ENCODE peak calls at places on chromosomes 3 and 15, in six cellular contexts. One of them, this sample, is unnamed.
A peak's percentile ranks its signal among the peaks of the same experiment; 100 is the strongest.

GRCh38 chr3:39122811-39123210 is 15.3 kb downstream of the TTC21A start:
- DNase-seq in ovary: no peak
- DNase-seq in GM13977: no peak
- DNase-seq in bronchial epithelial cell: no peak
- DNase-seq in IMR-90: no peak
- DNase-seq in OCI-LY7: peak; percentile 80
- DNase-seq in this sample: no peak

GRCh38 chr15:52021128-52021671 is 2.2 kb downstream of the MAPK6 start:
- DNase-seq in ovary: no peak
- DNase-seq in GM13977: peak; percentile 86
- DNase-seq in bronchial epithelial cell: peak; percentile 94
- DNase-seq in IMR-90: peak; percentile 97
- DNase-seq in OCI-LY7: peak; percentile 61
- DNase-seq in this sample: peak; percentile 47

GRCh38 chr15:57172925-57173324 is 203.4 kb upstream of the CGNL1 start:
- DNase-seq in ovary: no peak
- DNase-seq in GM13977: no peak
- DNase-seq in bronchial epithelial cell: no peak
- DNase-seq in IMR-90: peak; percentile 49
- DNase-seq in OCI-LY7: no peak
- DNase-seq in this sample: no peak

GRCh38 chr3:43296565-43296964 is 10.2 kb downstream of the SNRK start:
- DNase-seq in ovary: no peak
- DNase-seq in GM13977: no peak
- DNase-seq in bronchial epithelial cell: peak; percentile 49
- DNase-seq in IMR-90: peak; percentile 23
- DNase-seq in OCI-LY7: peak; percentile 58
- DNase-seq in this sample: peak; percentile 46

GRCh38 chr15:28033443-28033842 is 65.7 kb downstream of the OCA2 start:
- DNase-seq in ovary: no peak
- DNase-seq in GM13977: no peak
- DNase-seq in bronchial epithelial cell: no peak
- DNase-seq in IMR-90: no peak
- DNase-seq in OCI-LY7: no peak
- DNase-seq in this sample: no peak

GRCh38 chr15:42549052-42549491 is 434 bp downstream of the HAUS2 start:
- DNase-seq in ovary: no peak
- DNase-seq in GM13977: peak; percentile 52
- DNase-seq in bronchial epithelial cell: peak; percentile 35
- DNase-seq in IMR-90: peak; percentile 12
- DNase-seq in OCI-LY7: peak; percentile 76
- DNase-seq in this sample: peak; percentile 16

GRCh38 chr3:40583691-40584090 is 58.9 kb downstream of the ZNF621 start:
- DNase-seq in ovary: no peak
- DNase-seq in GM13977: no peak
- DNase-seq in bronchial epithelial cell: no peak
- DNase-seq in IMR-90: no peak
- DNase-seq in OCI-LY7: no peak
- DNase-seq in this sample: no peak

GRCh38 chr3:195591852-195592251 is 8.1 kb upstream of the APOD start:
- DNase-seq in ovary: no peak
- DNase-seq in GM13977: no peak
- DNase-seq in bronchial epithelial cell: no peak
- DNase-seq in IMR-90: no peak
- DNase-seq in OCI-LY7: no peak
- DNase-seq in this sample: no peak

GRCh38 chr3:176939022-176939817 is 258.1 kb downstream of the TBL1XR1 start:
- DNase-seq in ovary: no peak
- DNase-seq in GM13977: peak; percentile 71
- DNase-seq in bronchial epithelial cell: peak; percentile 78
- DNase-seq in IMR-90: peak; percentile 86
- DNase-seq in OCI-LY7: peak; percentile 79
- DNase-seq in this sample: peak; percentile 10

GRCh38 chr3:98561727-98562521 is 30.1 kb downstream of the GPR15 start:
- DNase-seq in ovary: no peak
- DNase-seq in GM13977: no peak
- DNase-seq in bronchial epithelial cell: peak; percentile 56
- DNase-seq in IMR-90: peak; percentile 12
- DNase-seq in OCI-LY7: no peak
- DNase-seq in this sample: no peak

GRCh38 chr3:191257286-191257685 is 58.2 kb downstream of the OSTN start:
- DNase-seq in ovary: no peak
- DNase-seq in GM13977: no peak
- DNase-seq in bronchial epithelial cell: no peak
- DNase-seq in IMR-90: no peak
- DNase-seq in OCI-LY7: no peak
- DNase-seq in this sample: no peak

GRCh38 chr3:105369501-105370371 is 3.0 kb downstream of the ALCAM start:
- DNase-seq in ovary: peak; percentile 86
- DNase-seq in GM13977: no peak
- DNase-seq in bronchial epithelial cell: peak; percentile 67
- DNase-seq in IMR-90: peak; percentile 73
- DNase-seq in OCI-LY7: peak; percentile 81
- DNase-seq in this sample: peak; percentile 74

GRCh38 chr15:51708013-51708412 is 26.7 kb downstream of the SCG3 start:
- DNase-seq in ovary: no peak
- DNase-seq in GM13977: no peak
- DNase-seq in bronchial epithelial cell: no peak
- DNase-seq in IMR-90: no peak
- DNase-seq in OCI-LY7: no peak
- DNase-seq in this sample: no peak

GRCh38 chr3:136277115-136277514 is 27.0 kb downstream of the PCCB start:
- DNase-seq in ovary: no peak
- DNase-seq in GM13977: no peak
- DNase-seq in bronchial epithelial cell: no peak
- DNase-seq in IMR-90: no peak
- DNase-seq in OCI-LY7: no peak
- DNase-seq in this sample: no peak

GRCh38 chr3:134366928-134367352 is 7.3 kb downstream of the AMOTL2 start:
- DNase-seq in ovary: no peak
- DNase-seq in GM13977: no peak
- DNase-seq in bronchial epithelial cell: no peak
- DNase-seq in IMR-90: no peak
- DNase-seq in OCI-LY7: no peak
- DNase-seq in this sample: no peak

GRCh38 chr3:190552969-190553759 is 39.3 kb downstream of the IL1RAP start:
- DNase-seq in ovary: no peak
- DNase-seq in GM13977: no peak
- DNase-seq in bronchial epithelial cell: no peak
- DNase-seq in IMR-90: no peak
- DNase-seq in OCI-LY7: no peak
- DNase-seq in this sample: no peak

GRCh38 chr3:127175272-127175671 is 17.7 kb upstream of the PRR23E start:
- DNase-seq in ovary: peak; percentile 5
- DNase-seq in GM13977: no peak
- DNase-seq in bronchial epithelial cell: peak; percentile 26
- DNase-seq in IMR-90: no peak
- DNase-seq in OCI-LY7: no peak
- DNase-seq in this sample: no peak

GRCh38 chr15:76961277-76962010 is 29.9 kb downstream of the RCN2 start:
- DNase-seq in ovary: no peak
- DNase-seq in GM13977: no peak
- DNase-seq in bronchial epithelial cell: no peak
- DNase-seq in IMR-90: no peak
- DNase-seq in OCI-LY7: no peak
- DNase-seq in this sample: no peak

GRCh38 chr3:171874251-171874679 is 31.1 kb downstream of the TMEM212 start:
- DNase-seq in ovary: no peak
- DNase-seq in GM13977: no peak
- DNase-seq in bronchial epithelial cell: peak; percentile 85
- DNase-seq in IMR-90: peak; percentile 99
- DNase-seq in OCI-LY7: no peak
- DNase-seq in this sample: no peak

GRCh38 chr3:44903751-44904150 is 29.3 kb downstream of the TGM4 start:
- DNase-seq in ovary: no peak
- DNase-seq in GM13977: no peak
- DNase-seq in bronchial epithelial cell: no peak
- DNase-seq in IMR-90: no peak
- DNase-seq in OCI-LY7: no peak
- DNase-seq in this sample: no peak

GRCh38 chr3:124928333-124929202 is 6.0 kb downstream of the MUC13 start:
- DNase-seq in ovary: peak; percentile 49
- DNase-seq in GM13977: peak; percentile 41
- DNase-seq in bronchial epithelial cell: peak; percentile 60
- DNase-seq in IMR-90: peak; percentile 74
- DNase-seq in OCI-LY7: peak; percentile 60
- DNase-seq in this sample: peak; percentile 74

GRCh38 chr3:134799393-134799792 is 4.3 kb downstream of the EPHB1 start:
- DNase-seq in ovary: no peak
- DNase-seq in GM13977: no peak
- DNase-seq in bronchial epithelial cell: no peak
- DNase-seq in IMR-90: peak; percentile 10
- DNase-seq in OCI-LY7: no peak
- DNase-seq in this sample: no peak

GRCh38 chr3:192409203-192409837 is 318.0 kb downstream of the FGF12 start:
- DNase-seq in ovary: peak; percentile 40
- DNase-seq in GM13977: peak; percentile 59
- DNase-seq in bronchial epithelial cell: no peak
- DNase-seq in IMR-90: no peak
- DNase-seq in OCI-LY7: no peak
- DNase-seq in this sample: no peak

GRCh38 chr15:78315686-78316085 is 16.3 kb upstream of the SKIC8 start:
- DNase-seq in ovary: peak; percentile 0
- DNase-seq in GM13977: no peak
- DNase-seq in bronchial epithelial cell: no peak
- DNase-seq in IMR-90: no peak
- DNase-seq in OCI-LY7: peak; percentile 31
- DNase-seq in this sample: peak; percentile 54

GRCh38 chr3:71536376-71536965 is 47.1 kb downstream of the FOXP1 start:
- DNase-seq in ovary: no peak
- DNase-seq in GM13977: no peak
- DNase-seq in bronchial epithelial cell: peak; percentile 69
- DNase-seq in IMR-90: peak; percentile 86
- DNase-seq in OCI-LY7: no peak
- DNase-seq in this sample: no peak
- TF ChIP-seq CTCF in ovary: no peak
- TF ChIP-seq CTCF in GM13977: no peak
- TF ChIP-seq CTCF in bronchial epithelial cell: no peak
- TF ChIP-seq CTCF in IMR-90: no peak
- TF ChIP-seq CTCF in OCI-LY7: no peak
- TF ChIP-seq CTCF in this sample: no peak

GRCh38 chr15:100926971-100927756 is 8.0 kb downstream of the LRRK1 start:
- DNase-seq in ovary: no peak
- DNase-seq in GM13977: no peak
- DNase-seq in bronchial epithelial cell: no peak
- DNase-seq in IMR-90: no peak
- DNase-seq in OCI-LY7: peak; percentile 96
- DNase-seq in this sample: no peak

GRCh38 chr15:100923902-100924301 is 4.7 kb downstream of the LRRK1 start:
- DNase-seq in ovary: no peak
- DNase-seq in GM13977: no peak
- DNase-seq in bronchial epithelial cell: no peak
- DNase-seq in IMR-90: no peak
- DNase-seq in OCI-LY7: no peak
- DNase-seq in this sample: no peak

GRCh38 chr15:100925480-100925879 is 6.3 kb downstream of the LRRK1 start:
- DNase-seq in ovary: no peak
- DNase-seq in GM13977: no peak
- DNase-seq in bronchial epithelial cell: no peak
- DNase-seq in IMR-90: no peak
- DNase-seq in OCI-LY7: no peak
- DNase-seq in this sample: no peak

GRCh38 chr15:100924436-100924835 is 5.3 kb downstream of the LRRK1 start:
- DNase-seq in ovary: no peak
- DNase-seq in GM13977: no peak
- DNase-seq in bronchial epithelial cell: no peak
- DNase-seq in IMR-90: no peak
- DNase-seq in OCI-LY7: no peak
- DNase-seq in this sample: no peak

GRCh38 chr15:100926258-100926657 is 7.1 kb downstream of the LRRK1 start:
- DNase-seq in ovary: no peak
- DNase-seq in GM13977: no peak
- DNase-seq in bronchial epithelial cell: no peak
- DNase-seq in IMR-90: no peak
- DNase-seq in OCI-LY7: peak; percentile 53
- DNase-seq in this sample: no peak
- TF ChIP-seq CTCF in ovary: no peak
- TF ChIP-seq CTCF in GM13977: peak; percentile 48
- TF ChIP-seq CTCF in bronchial epithelial cell: peak; percentile 19
- TF ChIP-seq CTCF in IMR-90: no peak
- TF ChIP-seq CTCF in OCI-LY7: peak; percentile 65
- TF ChIP-seq CTCF in this sample: no peak

GRCh38 chr15:40766906-40767837 is 2.6 kb upstream of the C15orf62 start:
- DNase-seq in ovary: no peak
- DNase-seq in GM13977: no peak
- DNase-seq in bronchial epithelial cell: peak; percentile 47
- DNase-seq in IMR-90: peak; percentile 50
- DNase-seq in OCI-LY7: no peak
- DNase-seq in this sample: no peak

GRCh38 chr15:40769310-40770146 is at the start of gene C15orf62:
- DNase-seq in ovary: peak; percentile 60
- DNase-seq in GM13977: peak; percentile 81
- DNase-seq in bronchial epithelial cell: peak; percentile 84
- DNase-seq in IMR-90: peak; percentile 31
- DNase-seq in OCI-LY7: peak; percentile 94
- DNase-seq in this sample: peak; percentile 66

GRCh38 chr15:40770147-40770721 is 454 bp downstream of the C15orf62 start:
- DNase-seq in ovary: no peak
- DNase-seq in GM13977: peak; percentile 38
- DNase-seq in bronchial epithelial cell: no peak
- DNase-seq in IMR-90: no peak
- DNase-seq in OCI-LY7: peak; percentile 87
- DNase-seq in this sample: peak; percentile 51

GRCh38 chr15:40767838-40768491 is 1.8 kb upstream of the C15orf62 start:
- DNase-seq in ovary: no peak
- DNase-seq in GM13977: no peak
- DNase-seq in bronchial epithelial cell: no peak
- DNase-seq in IMR-90: no peak
- DNase-seq in OCI-LY7: no peak
- DNase-seq in this sample: no peak

GRCh38 chr15:40768492-40769309 is 1.1 kb upstream of the C15orf62 start:
- DNase-seq in ovary: no peak
- DNase-seq in GM13977: peak; percentile 71
- DNase-seq in bronchial epithelial cell: no peak
- DNase-seq in IMR-90: no peak
- DNase-seq in OCI-LY7: peak; percentile 45
- DNase-seq in this sample: peak; percentile 66
- TF ChIP-seq CTCF in ovary: no peak
- TF ChIP-seq CTCF in GM13977: peak; percentile 9
- TF ChIP-seq CTCF in bronchial epithelial cell: no peak
- TF ChIP-seq CTCF in IMR-90: no peak
- TF ChIP-seq CTCF in OCI-LY7: peak; percentile 62
- TF ChIP-seq CTCF in this sample: no peak

GRCh38 chr3:47583320-47584075 is 4.8 kb upstream of the CSPG5 start:
- DNase-seq in ovary: no peak
- DNase-seq in GM13977: no peak
- DNase-seq in bronchial epithelial cell: peak; percentile 63
- DNase-seq in IMR-90: peak; percentile 19
- DNase-seq in OCI-LY7: no peak
- DNase-seq in this sample: no peak
- TF ChIP-seq CTCF in ovary: no peak
- TF ChIP-seq CTCF in GM13977: no peak
- TF ChIP-seq CTCF in bronchial epithelial cell: no peak
- TF ChIP-seq CTCF in IMR-90: no peak
- TF ChIP-seq CTCF in OCI-LY7: no peak
- TF ChIP-seq CTCF in this sample: no peak

GRCh38 chr15:79431636-79432344 is at the start of gene MINAR1:
- DNase-seq in ovary: no peak
- DNase-seq in GM13977: peak; percentile 48
- DNase-seq in bronchial epithelial cell: peak; percentile 9
- DNase-seq in IMR-90: peak; percentile 56
- DNase-seq in OCI-LY7: no peak
- DNase-seq in this sample: no peak
- TF ChIP-seq CTCF in ovary: no peak
- TF ChIP-seq CTCF in GM13977: peak; percentile 29
- TF ChIP-seq CTCF in bronchial epithelial cell: no peak
- TF ChIP-seq CTCF in IMR-90: peak; percentile 45
- TF ChIP-seq CTCF in OCI-LY7: no peak
- TF ChIP-seq CTCF in this sample: no peak

GRCh38 chr15:65832549-65833364 is 36.5 kb upstream of the RAB11A start:
- DNase-seq in ovary: peak; percentile 84
- DNase-seq in GM13977: peak; percentile 28
- DNase-seq in bronchial epithelial cell: peak; percentile 89
- DNase-seq in IMR-90: peak; percentile 90
- DNase-seq in OCI-LY7: peak; percentile 13
- DNase-seq in this sample: peak; percentile 82
- TF ChIP-seq CTCF in ovary: no peak
- TF ChIP-seq CTCF in GM13977: no peak
- TF ChIP-seq CTCF in bronchial epithelial cell: peak; percentile 40
- TF ChIP-seq CTCF in IMR-90: peak; percentile 33
- TF ChIP-seq CTCF in OCI-LY7: no peak
- TF ChIP-seq CTCF in this sample: peak; percentile 44